ENCODE peak calls at places on chromosomes 11 and 22, in four cellular contexts. T is nucleus accumbens, X is endodermal cell, C is left lung. N is an unnamed sample.

GRCh38 chr11:124882339-124883071 is 15.2 kb downstream of the ROBO4 start:
- DNase-seq in X (peak), C (no peak), T (no peak), N (no peak)

GRCh38 chr11:3178349-3178748 is 13.2 kb upstream of the OSBPL5 start:
- DNase-seq in X (no peak), C (no peak), T (no peak), N (no peak)

GRCh38 chr22:44580756-44581435 is 82.9 kb upstream of the RTL6 start:
- DNase-seq in C (peak), T (no peak), X (peak), N (no peak)

GRCh38 chr11:79025622-79026021 is 415.2 kb downstream of the TENM4 start:
- DNase-seq in C (no peak), T (no peak), X (peak), N (no peak)

GRCh38 chr11:44615041-44615513 is 49.6 kb downstream of the CD82 start:
- DNase-seq in T (no peak), C (no peak), X (no peak), N (no peak)

GRCh38 chr11:123318623-123319022 is 111.4 kb upstream of the GRAMD1B start:
- DNase-seq in C (no peak), X (no peak), T (no peak), N (no peak)

GRCh38 chr22:37223965-37224551 is 11.8 kb upstream of the SSTR3 start:
- DNase-seq in T (no peak), X (no peak), C (no peak), N (no peak)

GRCh38 chr11:61111786-61112517 is 9.7 kb downstream of the CD5 start:
- DNase-seq in X (no peak), T (no peak), C (no peak), N (peak)

GRCh38 chr11:126834149-126834548 is 166.4 kb downstream of the KIRREL3 start:
- DNase-seq in T (no peak), X (peak), C (no peak), N (no peak)

GRCh38 chr11:13215157-13215556 is 62.4 kb upstream of the BMAL1 start:
- DNase-seq in T (no peak), C (no peak), X (no peak), N (no peak)